ENCODE peak calls at places on chromosomes 13 and 19, in seven cellular contexts. One of them, this sample, is unnamed.

GRCh38 chr13:97222934-97223710 is 989 bp downstream of the MBNL2 start:
- DNase-seq in GM13976: no peak
- DNase-seq in adrenal gland: no peak
- DNase-seq in hepatocyte: no peak
- DNase-seq in Calu3: no peak
- DNase-seq in Panc1: no peak
- DNase-seq in stomach: no peak
- DNase-seq in this sample: no peak

GRCh38 chr19:33227242-33227650 is 1.6 kb upstream of the SLC7A10 start:
- DNase-seq in GM13976: no peak
- DNase-seq in adrenal gland: no peak
- DNase-seq in hepatocyte: no peak
- DNase-seq in Calu3: no peak
- DNase-seq in Panc1: no peak
- DNase-seq in stomach: no peak
- DNase-seq in this sample: no peak

GRCh38 chr19:18416778-18417249 is 2.4 kb upstream of the SSBP4 start:
- DNase-seq in GM13976: peak; percentile 84
- DNase-seq in adrenal gland: peak; percentile 84
- DNase-seq in hepatocyte: peak; percentile 94
- DNase-seq in Calu3: peak; percentile 80
- DNase-seq in Panc1: no peak
- DNase-seq in stomach: peak; percentile 74
- DNase-seq in this sample: peak; percentile 94

GRCh38 chr13:53405616-53406015 is 377.0 kb downstream of the OLFM4 start:
- DNase-seq in GM13976: no peak
- DNase-seq in adrenal gland: no peak
- DNase-seq in hepatocyte: peak; percentile 22
- DNase-seq in Calu3: no peak
- DNase-seq in Panc1: no peak
- DNase-seq in stomach: no peak
- DNase-seq in this sample: no peak

GRCh38 chr13:32075150-32075851 is 43.7 kb downstream of the FRY start:
- DNase-seq in GM13976: no peak
- DNase-seq in adrenal gland: no peak
- DNase-seq in hepatocyte: no peak
- DNase-seq in Calu3: no peak
- DNase-seq in Panc1: no peak
- DNase-seq in stomach: no peak
- DNase-seq in this sample: no peak

GRCh38 chr13:59337070-59337469 is 826.7 kb downstream of the DIAPH3 start:
- DNase-seq in GM13976: no peak
- DNase-seq in adrenal gland: no peak
- DNase-seq in hepatocyte: peak; percentile 19
- DNase-seq in Calu3: no peak
- DNase-seq in Panc1: no peak
- DNase-seq in stomach: no peak
- DNase-seq in this sample: no peak

GRCh38 chr13:107144432-107144831 is 576.5 kb upstream of the ARGLU1 start:
- DNase-seq in GM13976: no peak
- DNase-seq in adrenal gland: no peak
- DNase-seq in hepatocyte: no peak
- DNase-seq in Calu3: no peak
- DNase-seq in Panc1: no peak
- DNase-seq in stomach: no peak
- DNase-seq in this sample: no peak

GRCh38 chr13:114339779-114340534 is 25.7 kb downstream of the CHAMP1 start:
- DNase-seq in GM13976: no peak
- DNase-seq in adrenal gland: peak; percentile 56
- DNase-seq in hepatocyte: no peak
- DNase-seq in Calu3: peak; percentile 20
- DNase-seq in Panc1: no peak
- DNase-seq in stomach: peak; percentile 53
- DNase-seq in this sample: peak; percentile 18

GRCh38 chr13:92967923-92968322 is 258.7 kb upstream of the GPC6 start:
- DNase-seq in GM13976: no peak
- DNase-seq in adrenal gland: no peak
- DNase-seq in hepatocyte: no peak
- DNase-seq in Calu3: no peak
- DNase-seq in Panc1: no peak
- DNase-seq in stomach: no peak
- DNase-seq in this sample: no peak

GRCh38 chr19:43560687-43561086 is 14.6 kb downstream of the XRCC1 start:
- DNase-seq in GM13976: no peak
- DNase-seq in adrenal gland: no peak
- DNase-seq in hepatocyte: no peak
- DNase-seq in Calu3: peak; percentile 11
- DNase-seq in Panc1: no peak
- DNase-seq in stomach: no peak
- DNase-seq in this sample: no peak

GRCh38 chr19:7907122-7907521 is 3.4 kb downstream of the MAP2K7 start:
- DNase-seq in GM13976: no peak
- DNase-seq in adrenal gland: no peak
- DNase-seq in hepatocyte: no peak
- DNase-seq in Calu3: no peak
- DNase-seq in Panc1: no peak
- DNase-seq in stomach: no peak
- DNase-seq in this sample: no peak

GRCh38 chr13:76474356-76474755 is 411.8 kb downstream of the KCTD12 start:
- DNase-seq in GM13976: no peak
- DNase-seq in adrenal gland: no peak
- DNase-seq in hepatocyte: no peak
- DNase-seq in Calu3: no peak
- DNase-seq in Panc1: no peak
- DNase-seq in stomach: no peak
- DNase-seq in this sample: no peak

GRCh38 chr19:33134571-33135041 is 2.7 kb downstream of the WDR88 start:
- DNase-seq in GM13976: peak; percentile 80
- DNase-seq in adrenal gland: no peak
- DNase-seq in hepatocyte: no peak
- DNase-seq in Calu3: no peak
- DNase-seq in Panc1: no peak
- DNase-seq in stomach: no peak
- DNase-seq in this sample: no peak

GRCh38 chr13:105142556-105142955 is 1392.9 kb downstream of the EFNB2 start:
- DNase-seq in GM13976: no peak
- DNase-seq in adrenal gland: no peak
- DNase-seq in hepatocyte: no peak
- DNase-seq in Calu3: no peak
- DNase-seq in Panc1: no peak
- DNase-seq in stomach: no peak
- DNase-seq in this sample: no peak

GRCh38 chr19:50723735-50724521 is 764 bp downstream of the CLEC11A start:
- DNase-seq in GM13976: no peak
- DNase-seq in adrenal gland: no peak
- DNase-seq in hepatocyte: no peak
- DNase-seq in Calu3: no peak
- DNase-seq in Panc1: no peak
- DNase-seq in stomach: no peak
- DNase-seq in this sample: no peak

GRCh38 chr19:30602661-30603322 is 230.6 kb downstream of the ZNF536 start:
- DNase-seq in GM13976: no peak
- DNase-seq in adrenal gland: no peak
- DNase-seq in hepatocyte: no peak
- DNase-seq in Calu3: no peak
- DNase-seq in Panc1: no peak
- DNase-seq in stomach: no peak
- DNase-seq in this sample: no peak

GRCh38 chr13:98544105-98544710 is 32.7 kb downstream of the STK24 start:
- DNase-seq in GM13976: no peak
- DNase-seq in adrenal gland: no peak
- DNase-seq in hepatocyte: no peak
- DNase-seq in Calu3: no peak
- DNase-seq in Panc1: no peak
- DNase-seq in stomach: no peak
- DNase-seq in this sample: no peak

GRCh38 chr19:45630463-45630862 is 8.7 kb downstream of the EML2 start:
- DNase-seq in GM13976: peak; percentile 73
- DNase-seq in adrenal gland: no peak
- DNase-seq in hepatocyte: peak; percentile 61
- DNase-seq in Calu3: peak; percentile 36
- DNase-seq in Panc1: no peak
- DNase-seq in stomach: no peak
- DNase-seq in this sample: no peak

GRCh38 chr13:46179576-46180368 is 2.2 kb downstream of the LCP1 start:
- DNase-seq in GM13976: no peak
- DNase-seq in adrenal gland: no peak
- DNase-seq in hepatocyte: no peak
- DNase-seq in Calu3: no peak
- DNase-seq in Panc1: no peak
- DNase-seq in stomach: peak; percentile 43
- DNase-seq in this sample: peak; percentile 59

DNA sequence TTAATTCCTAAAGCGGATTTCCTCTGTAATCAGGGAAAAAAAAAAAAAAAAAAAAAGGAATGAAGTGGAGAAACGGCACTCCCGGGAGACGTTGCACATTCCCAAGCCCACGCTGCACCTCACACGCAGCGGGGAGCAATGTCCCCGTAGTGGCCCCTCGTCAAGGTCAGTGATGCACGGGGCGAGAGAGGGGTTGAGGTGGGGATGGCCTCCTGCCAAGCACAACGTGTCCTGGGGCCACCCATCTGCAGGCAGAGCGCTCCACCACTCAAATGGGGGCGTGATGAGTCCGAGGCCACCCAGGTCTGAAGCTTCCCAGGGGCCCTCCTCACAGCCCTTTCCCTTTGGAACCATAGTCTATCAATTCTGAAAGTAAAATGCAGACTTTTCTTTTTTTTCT is 15.1 kb downstream of the PLK5 start:
- DNase-seq in GM13976: no peak
- DNase-seq in adrenal gland: no peak
- DNase-seq in hepatocyte: peak; percentile 6
- DNase-seq in Calu3: no peak
- DNase-seq in Panc1: no peak
- DNase-seq in stomach: no peak
- DNase-seq in this sample: no peak
- TF ChIP-seq CTCF in GM13976: no peak
- TF ChIP-seq CTCF in adrenal gland: no peak
- TF ChIP-seq CTCF in hepatocyte: no peak
- TF ChIP-seq CTCF in Calu3: no peak
- TF ChIP-seq CTCF in Panc1: no peak
- TF ChIP-seq CTCF in stomach: no peak
- TF ChIP-seq CTCF in this sample: no peak

DNA sequence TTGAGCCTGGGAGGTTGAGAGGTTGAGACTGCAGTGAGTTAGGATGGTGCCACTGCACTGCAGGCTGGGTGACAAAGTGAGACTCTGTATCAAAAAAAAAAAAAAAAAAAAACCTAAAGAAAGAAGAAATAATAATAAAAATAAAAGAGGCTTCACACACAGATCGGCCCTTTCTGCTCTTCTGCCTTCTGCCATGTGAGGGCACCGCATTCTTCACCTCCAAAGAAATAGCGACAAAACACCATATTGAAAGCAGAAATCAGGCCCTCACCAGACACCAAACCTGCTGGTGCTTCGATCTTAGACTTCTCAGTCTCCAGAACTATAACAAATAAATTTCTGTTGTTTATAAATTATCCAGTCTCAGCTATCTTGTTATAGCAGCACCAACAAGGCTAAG is 3.0 kb downstream of the ZNF649 start:
- DNase-seq in GM13976: no peak
- DNase-seq in adrenal gland: no peak
- DNase-seq in hepatocyte: no peak
- DNase-seq in Calu3: no peak
- DNase-seq in Panc1: no peak
- DNase-seq in stomach: no peak
- DNase-seq in this sample: no peak
- TF ChIP-seq CTCF in GM13976: no peak
- TF ChIP-seq CTCF in adrenal gland: no peak
- TF ChIP-seq CTCF in hepatocyte: no peak
- TF ChIP-seq CTCF in Calu3: no peak
- TF ChIP-seq CTCF in Panc1: no peak
- TF ChIP-seq CTCF in stomach: no peak
- TF ChIP-seq CTCF in this sample: no peak

DNA sequence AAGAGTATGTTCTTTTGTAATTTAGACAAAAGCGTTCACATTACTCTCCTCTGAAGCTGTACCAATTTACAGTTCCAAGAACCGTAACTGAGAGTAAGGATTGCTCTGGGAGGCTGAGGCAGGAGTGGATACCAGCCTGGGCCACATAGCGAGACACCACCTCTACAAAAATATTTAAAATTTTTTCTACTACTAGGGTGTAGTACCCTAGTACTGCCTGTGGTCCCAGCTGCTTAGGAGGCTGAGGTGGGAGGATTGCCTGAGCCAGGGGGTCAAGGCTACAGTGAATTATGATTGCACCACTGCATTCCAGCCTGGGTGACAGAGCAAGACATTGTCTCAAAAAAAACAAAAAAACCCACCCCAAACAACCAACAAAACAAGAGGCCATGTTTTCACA is 12.1 kb upstream of the CYP2A6 start:
- DNase-seq in GM13976: no peak
- DNase-seq in adrenal gland: no peak
- DNase-seq in hepatocyte: no peak
- DNase-seq in Calu3: peak; percentile 23
- DNase-seq in Panc1: no peak
- DNase-seq in stomach: no peak
- DNase-seq in this sample: no peak
- TF ChIP-seq CTCF in GM13976: no peak
- TF ChIP-seq CTCF in adrenal gland: no peak
- TF ChIP-seq CTCF in hepatocyte: no peak
- TF ChIP-seq CTCF in Calu3: peak; percentile 33
- TF ChIP-seq CTCF in Panc1: no peak
- TF ChIP-seq CTCF in stomach: no peak
- TF ChIP-seq CTCF in this sample: no peak

GRCh38 chr13:70841240-70842061 is 733.2 kb upstream of the KLHL1 start:
- DNase-seq in GM13976: no peak
- DNase-seq in adrenal gland: no peak
- DNase-seq in hepatocyte: no peak
- DNase-seq in Calu3: no peak
- DNase-seq in Panc1: no peak
- DNase-seq in stomach: no peak
- DNase-seq in this sample: no peak

GRCh38 chr13:70844391-70845108 is 736.3 kb upstream of the KLHL1 start:
- DNase-seq in GM13976: no peak
- DNase-seq in adrenal gland: no peak
- DNase-seq in hepatocyte: no peak
- DNase-seq in Calu3: no peak
- DNase-seq in Panc1: no peak
- DNase-seq in stomach: peak; percentile 48
- DNase-seq in this sample: no peak

GRCh38 chr13:70842062-70842644 is 733.9 kb upstream of the KLHL1 start:
- DNase-seq in GM13976: no peak
- DNase-seq in adrenal gland: no peak
- DNase-seq in hepatocyte: no peak
- DNase-seq in Calu3: no peak
- DNase-seq in Panc1: no peak
- DNase-seq in stomach: no peak
- DNase-seq in this sample: no peak
- TF ChIP-seq CTCF in GM13976: no peak
- TF ChIP-seq CTCF in adrenal gland: no peak
- TF ChIP-seq CTCF in hepatocyte: no peak
- TF ChIP-seq CTCF in Calu3: no peak
- TF ChIP-seq CTCF in Panc1: no peak
- TF ChIP-seq CTCF in stomach: no peak
- TF ChIP-seq CTCF in this sample: no peak

This sample was measured in left ventricle myocardium inferior.